ENCODE peak calls at places on chromosomes 3 and 15, in six cellular contexts. W, R, O, P, N and A are unnamed samples.

GRCh38 chr3:177483182-177483967 is 286.1 kb upstream of the TBL1XR1 start:
- DNase-seq in N (peak), W (peak), R (peak), O (no peak), P (no peak), A (peak)

GRCh38 chr3:123322866-123323265 is 121.1 kb downstream of the SEC22A start:
- DNase-seq in O (no peak), N (no peak), R (no peak), P (no peak), W (no peak), A (no peak)

GRCh38 chr3:144466114-144466513 is 494.5 kb downstream of the DIPK2A start:
- DNase-seq in N (no peak), P (no peak), O (no peak), R (no peak), W (no peak), A (no peak)

GRCh38 chr3:16741890-16742289 is 136.7 kb upstream of the DAZL start:
- DNase-seq in O (no peak), P (no peak), N (no peak), R (no peak), W (no peak), A (no peak)

GRCh38 chr15:84023636-84024035 is 211.9 kb upstream of the GOLGA6L4 start:
- DNase-seq in R (peak), W (peak), P (no peak), O (peak), N (peak), A (peak)

GRCh38 chr15:49328941-49329340 is 94.1 kb upstream of the FGF7 start:
- DNase-seq in N (no peak), W (no peak), R (no peak), P (no peak), O (no peak), A (peak)

GRCh38 chr15:85562824-85563223 is 182.4 kb downstream of the AKAP13 start:
- DNase-seq in W (no peak), N (no peak), R (no peak), P (no peak), O (no peak), A (no peak)

GRCh38 chr3:49623071-49623470 is 51.1 kb upstream of the APEH start:
- DNase-seq in W (no peak), R (no peak), N (no peak), P (no peak), O (no peak), A (no peak)

GRCh38 chr15:78695046-78695671 is 54.1 kb upstream of the CHRNB4 start:
- DNase-seq in R (no peak), O (no peak), N (no peak), P (no peak), W (no peak), A (no peak)

GRCh38 chr3:51712020-51712385 is 5.1 kb downstream of the GRM2 start:
- DNase-seq in O (no peak), R (no peak), N (no peak), P (no peak), W (no peak), A (no peak)

GRCh38 chr15:43912991-43913927 is 86.5 kb downstream of the WDR76 start:
- DNase-seq in N (peak), R (peak), P (peak), W (peak), O (no peak), A (no peak)

GRCh38 chr3:94716326-94717018 is 653.6 kb downstream of the NSUN3 start:
- DNase-seq in R (peak), W (no peak), N (no peak), P (no peak), O (no peak), A (peak)

GRCh38 chr3:194572131-194572789 is 61.0 kb downstream of the TMEM44 start:
- DNase-seq in N (peak), W (no peak), O (no peak), P (no peak), R (peak), A (no peak)

DNA sequence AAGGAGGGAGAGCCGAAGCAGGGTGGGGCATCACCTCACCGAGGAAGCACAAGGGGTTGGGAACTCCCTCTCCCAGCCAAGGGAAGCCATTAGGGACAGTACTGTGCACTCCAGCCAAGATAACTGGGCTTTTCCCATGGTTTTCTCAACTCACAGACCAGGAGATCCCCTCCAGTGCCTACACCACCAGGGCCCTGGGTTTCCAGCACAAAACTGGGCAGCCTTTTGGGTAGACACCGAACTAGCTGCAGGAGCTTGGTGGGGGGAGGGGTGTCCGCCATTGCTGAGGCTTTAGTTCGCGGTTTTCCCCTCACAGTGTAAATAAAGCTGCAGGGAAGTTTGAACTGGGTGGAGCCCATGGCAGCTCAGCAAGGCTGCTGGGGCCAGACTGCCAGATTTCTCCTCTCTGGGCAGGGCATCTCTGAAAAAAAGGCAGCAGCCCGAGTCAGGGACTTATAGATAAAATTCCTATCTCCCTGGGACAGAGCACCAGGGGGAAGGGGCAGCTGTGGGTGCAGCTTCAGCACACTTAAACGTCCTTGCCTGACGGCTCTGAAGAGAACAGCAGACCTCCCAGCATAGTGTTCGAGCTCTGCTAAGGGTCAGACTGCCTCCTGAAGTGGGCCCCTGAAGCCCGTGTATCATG is 129.5 kb upstream of the LMCD1 start:
- DNase-seq in O (no peak), R (peak), P (no peak), N (no peak), W (no peak), A (peak)
- TF ChIP-seq REST in O (no peak), R (no peak), P (no peak), N (no peak), W (no peak), A (no peak)

GRCh38 chr3:174355505-174355904 is 503.6 kb upstream of the NAALADL2 start:
- DNase-seq in R (no peak), P (no peak), W (peak), N (no peak), O (peak), A (peak)
- TF ChIP-seq REST in R (no peak), P (no peak), W (no peak), N (no peak), O (no peak), A (no peak)

GRCh38 chr3:171966533-171967136 is 72.7 kb upstream of the FNDC3B start:
- DNase-seq in R (no peak), P (no peak), W (no peak), O (no peak), N (no peak), A (no peak)

GRCh38 chr3:171967932-171968678 is 71.3 kb upstream of the FNDC3B start:
- DNase-seq in R (no peak), N (no peak), W (no peak), P (no peak), O (no peak), A (no peak)

GRCh38 chr3:171967137-171967783 is 72.1 kb upstream of the FNDC3B start:
- DNase-seq in P (peak), O (peak), R (peak), N (peak), W (peak), A (no peak)

GRCh38 chr3:171963546-171963945 is 75.8 kb upstream of the FNDC3B start:
- DNase-seq in O (no peak), P (no peak), R (no peak), W (no peak), N (no peak), A (no peak)

GRCh38 chr3:171965088-171965712 is 74.2 kb upstream of the FNDC3B start:
- DNase-seq in P (no peak), O (no peak), R (peak), W (no peak), N (no peak), A (no peak)
- TF ChIP-seq REST in P (no peak), O (no peak), R (no peak), W (no peak), N (no peak), A (no peak)

DNA sequence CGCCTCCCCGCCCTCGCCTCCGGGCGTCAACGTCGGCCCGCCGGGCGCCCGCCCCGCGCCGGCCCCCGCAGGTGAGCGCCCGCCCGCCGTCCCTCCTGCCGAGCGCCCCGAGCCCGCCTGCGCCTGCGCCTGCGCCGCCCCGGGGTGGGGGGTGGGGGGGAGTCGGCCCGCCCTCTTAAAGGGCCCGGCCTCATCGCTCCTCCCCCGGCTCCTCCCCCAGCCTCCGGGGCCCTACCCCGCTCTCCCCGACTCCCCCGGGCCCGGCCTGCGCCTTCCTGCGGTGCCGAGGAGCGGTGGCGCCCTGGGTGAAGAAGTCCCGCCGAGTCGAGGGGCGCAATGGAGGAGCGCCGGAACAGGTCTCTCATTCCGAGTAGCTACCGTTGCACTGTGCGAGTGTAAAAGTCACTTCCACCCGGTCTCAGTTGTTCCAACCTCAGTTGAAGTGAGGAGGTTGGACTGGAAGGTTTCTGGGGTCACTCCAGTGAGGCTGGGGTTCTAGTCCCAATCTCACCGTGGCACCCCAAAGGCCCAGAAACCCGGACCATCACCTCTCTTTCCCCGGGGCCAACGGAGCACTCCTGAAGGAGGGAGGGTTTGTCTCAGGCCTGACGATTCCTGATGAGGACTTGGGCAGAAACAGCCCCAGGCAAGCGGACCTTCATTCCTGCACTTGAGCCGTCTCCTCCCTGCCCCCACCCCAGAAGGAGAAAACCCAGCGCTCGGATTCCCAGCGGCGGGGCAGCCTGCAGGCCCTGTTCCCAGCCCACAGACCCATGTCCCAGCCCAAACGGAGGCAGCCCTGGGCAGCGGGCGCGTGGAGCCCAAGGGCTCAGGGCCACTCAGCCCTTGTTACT is 1.5 kb upstream of the TNK2 start:
- DNase-seq in W (peak), P (no peak), R (peak), N (peak), O (peak), A (peak)
- TF ChIP-seq REST in W (no peak), P (no peak), R (no peak), N (no peak), O (no peak), A (peak)

GRCh38 chr3:154338570-154338969 is 14.3 kb upstream of the DHX36 start:
- DNase-seq in R (no peak), P (no peak), O (no peak), N (no peak), W (no peak), A (no peak)

GRCh38 chr3:154338008-154338407 is 13.7 kb upstream of the DHX36 start:
- DNase-seq in N (no peak), O (no peak), R (no peak), W (no peak), P (no peak), A (no peak)

GRCh38 chr3:154334973-154335420 is 10.7 kb upstream of the DHX36 start:
- DNase-seq in O (no peak), R (peak), W (no peak), N (peak), P (no peak), A (peak)
- TF ChIP-seq REST in O (no peak), R (no peak), W (no peak), N (no peak), P (no peak), A (no peak)

GRCh38 chr3:72265250-72265649 is 480.3 kb upstream of the PROK2 start:
- DNase-seq in P (no peak), O (no peak), W (peak), N (peak), R (no peak), A (peak)
- TF ChIP-seq REST in P (no peak), O (no peak), W (no peak), N (no peak), R (no peak), A (no peak)